ENCODE peak calls at places on chromosomes 16 and 17, in ten cellular contexts. T is mesendoderm, W is fibroblast of pulmonary artery, C is lung microvascular endothelial cell, G is uterus, F is amygdala, R is heart right ventricle, E is nephron progenitor cell, Z is AG08395, A is kidney tubule cell. V is an unnamed sample.

GRCh38 chr16:67016681-67017450 is 12.1 kb upstream of the CBFB start:
- DNase-seq in T (no peak), W (no peak), C (no peak), G (no peak), F (no peak), R (no peak), E (no peak), Z (no peak), A (no peak), V (peak)

GRCh38 chr16:627458-628239 is 3.1 kb upstream of the WFIKKN1 start:
- DNase-seq in T (no peak), W (no peak), C (no peak), G (no peak), F (no peak), R (no peak), E (no peak), Z (no peak), A (peak), V (no peak)

GRCh38 chr17:49696233-49696761 is 11.5 kb downstream of the SLC35B1 start:
- DNase-seq in T (no peak), W (no peak), C (no peak), G (no peak), F (no peak), R (no peak), E (no peak), Z (no peak), A (no peak), V (no peak)

GRCh38 chr16:68272501-68273209 is 8.3 kb downstream of the SLC7A6 start:
- DNase-seq in T (peak), W (no peak), C (peak), G (no peak), F (no peak), R (no peak), E (no peak), Z (no peak), A (no peak), V (no peak)

GRCh38 chr16:85348921-85349334 is 236.7 kb upstream of the CIBAR2 start:
- DNase-seq in T (no peak), W (no peak), C (no peak), G (no peak), F (no peak), R (no peak), E (no peak), Z (no peak), A (no peak), V (no peak)

GRCh38 chr17:67542219-67543114 is 165.4 kb downstream of the PITPNC1 start:
- DNase-seq in T (no peak), W (no peak), C (no peak), G (no peak), F (no peak), R (no peak), E (no peak), Z (no peak), A (no peak), V (no peak)

GRCh38 chr17:45332989-45333701 is 16.3 kb upstream of the MAP3K14 start:
- DNase-seq in T (peak), W (no peak), C (no peak), G (no peak), F (no peak), R (no peak), E (no peak), Z (peak), A (peak), V (peak)

GRCh38 chr17:30720013-30720471 is 104.5 kb downstream of the CRLF3 start:
- DNase-seq in T (no peak), W (no peak), C (no peak), G (peak), F (no peak), R (no peak), E (no peak), Z (no peak), A (no peak), V (no peak)

GRCh38 chr16:17392127-17392856 is 78.5 kb downstream of the XYLT1 start:
- DNase-seq in T (peak), W (no peak), C (no peak), G (no peak), F (no peak), R (no peak), E (no peak), Z (no peak), A (no peak), V (no peak)

GRCh38 chr16:89290472-89290871 is 73.0 kb downstream of the ZNF778 start:
- DNase-seq in T (no peak), W (no peak), C (no peak), G (no peak), F (no peak), R (no peak), E (no peak), Z (no peak), A (no peak), V (no peak)

GRCh38 chr16:11793840-11794239 is 3.2 kb downstream of the ZC3H7A start:
- DNase-seq in T (no peak), W (no peak), C (peak), G (no peak), F (no peak), R (peak), E (no peak), Z (no peak), A (no peak), V (no peak)

GRCh38 chr16:31861415-31861814 is 12.2 kb upstream of the ZNF267 start:
- DNase-seq in T (no peak), W (no peak), C (peak), G (no peak), F (no peak), R (no peak), E (no peak), Z (no peak), A (no peak), V (no peak)

GRCh38 chr16:3577302-3577752 is at the start of gene NLRC3:
- DNase-seq in T (no peak), W (no peak), C (peak), G (no peak), F (no peak), R (no peak), E (no peak), Z (no peak), A (no peak), V (no peak)

GRCh38 chr17:44965491-44966234 is 2.4 kb downstream of the C1QL1 start:
- DNase-seq in T (no peak), W (no peak), C (no peak), G (no peak), F (no peak), R (no peak), E (no peak), Z (no peak), A (no peak), V (peak)

GRCh38 chr17:4842376-4842775 is 9.2 kb downstream of the MINK1 start:
- DNase-seq in T (no peak), W (no peak), C (no peak), G (no peak), F (no peak), R (no peak), E (no peak), Z (no peak), A (no peak), V (no peak)

GRCh38 chr16:16884451-16884850 is 505.5 kb downstream of the NPIPA7 start:
- DNase-seq in T (no peak), W (no peak), C (no peak), G (no peak), F (no peak), R (no peak), E (no peak), Z (no peak), A (no peak), V (no peak)

GRCh38 chr17:46841561-46842379 is 9.6 kb upstream of the WNT9B start:
- DNase-seq in T (peak), W (peak), C (peak), G (no peak), F (no peak), R (no peak), E (peak), Z (peak), A (no peak), V (no peak)

GRCh38 chr17:80980397-80981061 is 11.1 kb upstream of the CHMP6 start:
- DNase-seq in T (peak), W (peak), C (no peak), G (no peak), F (no peak), R (no peak), E (no peak), Z (no peak), A (peak), V (no peak)

GRCh38 chr17:81551458-81552243 is 502 bp downstream of the FAAP100 start:
- DNase-seq in T (no peak), W (no peak), C (peak), G (no peak), F (no peak), R (peak), E (peak), Z (peak), A (peak), V (no peak)

GRCh38 chr17:48892940-48893645 is 506 bp downstream of the ATP5MC1 start:
- DNase-seq in T (no peak), W (no peak), C (no peak), G (no peak), F (no peak), R (no peak), E (no peak), Z (no peak), A (no peak), V (no peak)

GRCh38 chr16:88886915-88887521 is 20.6 kb upstream of the PABPN1L start:
- DNase-seq in T (no peak), W (peak), C (no peak), G (peak), F (no peak), R (peak), E (peak), Z (peak), A (no peak), V (no peak)

GRCh38 chr17:596287-596686 is 118.4 kb downstream of the VPS53 start:
- DNase-seq in T (no peak), W (no peak), C (peak), G (no peak), F (no peak), R (no peak), E (no peak), Z (no peak), A (no peak), V (no peak)

GRCh38 chr16:15993541-15993940 is 44.1 kb downstream of the ABCC1 start:
- DNase-seq in T (no peak), W (no peak), C (no peak), G (no peak), F (no peak), R (no peak), E (no peak), Z (no peak), A (no peak), V (no peak)

GRCh38 chr16:84826558-84826941 is 6.8 kb downstream of the CRISPLD2 start:
- DNase-seq in T (no peak), W (peak), C (no peak), G (peak), F (no peak), R (peak), E (no peak), Z (peak), A (no peak), V (no peak)

GRCh38 chr17:28871056-28871579 is 16.3 kb downstream of the ERAL1 start:
- DNase-seq in T (no peak), W (no peak), C (no peak), G (no peak), F (no peak), R (no peak), E (no peak), Z (no peak), A (no peak), V (no peak)

GRCh38 chr16:19014456-19014855 is 30.7 kb downstream of the TMC7 start:
- DNase-seq in T (peak), W (peak), C (no peak), G (no peak), F (no peak), R (no peak), E (no peak), Z (no peak), A (no peak), V (no peak)

GRCh38 chr17:63405741-63406261 is 40.3 kb downstream of the CYB561 start:
- DNase-seq in T (peak), W (peak), C (peak), G (no peak), F (no peak), R (no peak), E (no peak), Z (peak), A (peak), V (no peak)

GRCh38 chr16:11232852-11233726 is 22.9 kb downstream of the SOCS1 start:
- DNase-seq in T (peak), W (no peak), C (no peak), G (no peak), F (no peak), R (peak), E (no peak), Z (no peak), A (no peak), V (no peak)

GRCh38 chr16:50196736-50197135 is 43.6 kb downstream of the TENT4B start:
- DNase-seq in T (no peak), W (no peak), C (no peak), G (no peak), F (no peak), R (no peak), E (no peak), Z (no peak), A (peak), V (no peak)

GRCh38 chr16:700684-701584 is 4.7 kb downstream of the FBXL16 start:
- DNase-seq in T (peak), W (no peak), C (peak), G (no peak), F (no peak), R (no peak), E (peak), Z (peak), A (no peak), V (no peak)

GRCh38 chr16:30745082-30745481 is 3.1 kb upstream of the PHKG2 start:
- DNase-seq in T (no peak), W (no peak), C (no peak), G (no peak), F (no peak), R (no peak), E (no peak), Z (no peak), A (no peak), V (no peak)